ENCODE peak calls at places on chromosomes 5 and 9, in four cellular contexts. J is HepG2, V is K562, I is GM12878. U is an unnamed sample.
A peak's percentile ranks its signal among the peaks of the same experiment; 100 is the strongest.

GRCh38 chr5:95283761-95284511 is 958 bp downstream of the MCTP1 start:
- DNase-seq in J (no peak), V (peak; percentile 36), I (no peak), U (no peak)

GRCh38 chr9:113808391-113809191 is 67.5 kb upstream of the ZNF618 start:
- DNase-seq in J (no peak), V (peak; percentile 17), I (no peak), U (peak; percentile 42)

GRCh38 chr5:145294321-145294720 is 540.8 kb downstream of the PRELID2 start:
- DNase-seq in J (no peak), V (no peak), I (no peak), U (no peak)

GRCh38 chr9:14880951-14881465 is 29.2 kb downstream of the FREM1 start:
- DNase-seq in J (no peak), V (no peak), I (no peak), U (no peak)

GRCh38 chr5:170195876-170196275 is 36.9 kb upstream of the C5orf58 start:
- DNase-seq in J (no peak), V (no peak), I (no peak), U (no peak)

GRCh38 chr5:136308396-136308795 is 56.9 kb downstream of the TRPC7 start:
- DNase-seq in J (no peak), V (no peak), I (no peak), U (no peak)

GRCh38 chr5:32217886-32218396 is 43.8 kb upstream of the GOLPH3 start:
- DNase-seq in J (peak; percentile 53), V (peak; percentile 67), I (no peak), U (no peak)

GRCh38 chr9:30796806-30797205 is 1587.6 kb upstream of the ACO1 start:
- DNase-seq in J (no peak), V (no peak), I (no peak), U (no peak)

GRCh38 chr9:102237094-102237493 is 498.6 kb upstream of the GRIN3A start:
- DNase-seq in J (no peak), V (no peak), I (no peak), U (no peak)

GRCh38 chr9:132023409-132024180 is 56.1 kb downstream of the MED27 start:
- DNase-seq in J (no peak), V (no peak), I (no peak), U (no peak)

GRCh38 chr5:142059304-142059940 is 46.6 kb upstream of the GNPDA1 start:
- DNase-seq in J (peak; percentile 20), V (peak; percentile 35), I (no peak), U (no peak)

GRCh38 chr9:91536211-91536691 is 112.6 kb upstream of the NFIL3 start:
- DNase-seq in J (peak; percentile 41), V (no peak), I (no peak), U (no peak)
- TF ChIP-seq CBX5 in J (no peak), V (no peak), I (no peak), U (no peak)

DNA sequence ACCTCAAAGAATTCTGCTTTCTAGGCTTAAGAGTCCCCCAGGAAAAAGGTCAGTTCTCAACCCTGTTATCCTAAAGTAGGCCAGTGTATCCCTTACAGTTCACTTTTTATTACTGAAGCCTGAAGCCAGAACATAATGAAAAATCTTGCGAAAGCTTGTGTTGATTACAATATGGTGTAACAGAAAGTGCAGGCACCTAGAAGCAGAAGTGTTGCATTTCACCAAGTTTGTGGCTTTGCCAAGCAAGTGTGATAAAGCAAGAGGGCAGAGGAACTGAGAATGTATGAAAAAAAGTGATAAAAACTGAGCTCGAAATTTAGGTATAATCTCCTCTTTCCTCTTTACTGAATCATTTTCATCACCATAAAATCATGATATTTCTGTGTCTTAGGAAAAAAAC is 26.2 kb downstream of the AGTPBP1 start:
- DNase-seq in J (no peak), V (no peak), I (peak; percentile 62), U (no peak)
- TF ChIP-seq BRCA1 in J (no peak), V (no peak), I (no peak), U (no peak)

GRCh38 chr5:173231996-173232498 is 3.0 kb downstream of the NKX2-5 start:
- DNase-seq in J (no peak), V (no peak), I (no peak), U (no peak)

GRCh38 chr5:173233347-173234128 is 1.5 kb downstream of the NKX2-5 start:
- DNase-seq in J (no peak), V (no peak), I (no peak), U (no peak)

GRCh38 chr5:173235499-173236394 is 741 bp upstream of the NKX2-5 start:
- DNase-seq in J (no peak), V (no peak), I (no peak), U (no peak)

GRCh38 chr5:173232499-173233346 is 2.3 kb downstream of the NKX2-5 start:
- DNase-seq in J (no peak), V (no peak), I (no peak), U (no peak)

GRCh38 chr5:173234129-173234793 is 745 bp downstream of the NKX2-5 start:
- DNase-seq in J (no peak), V (no peak), I (no peak), U (peak; percentile 70)
- TF ChIP-seq CBX5 in J (no peak), V (no peak), I (no peak), U (no peak)

DNA sequence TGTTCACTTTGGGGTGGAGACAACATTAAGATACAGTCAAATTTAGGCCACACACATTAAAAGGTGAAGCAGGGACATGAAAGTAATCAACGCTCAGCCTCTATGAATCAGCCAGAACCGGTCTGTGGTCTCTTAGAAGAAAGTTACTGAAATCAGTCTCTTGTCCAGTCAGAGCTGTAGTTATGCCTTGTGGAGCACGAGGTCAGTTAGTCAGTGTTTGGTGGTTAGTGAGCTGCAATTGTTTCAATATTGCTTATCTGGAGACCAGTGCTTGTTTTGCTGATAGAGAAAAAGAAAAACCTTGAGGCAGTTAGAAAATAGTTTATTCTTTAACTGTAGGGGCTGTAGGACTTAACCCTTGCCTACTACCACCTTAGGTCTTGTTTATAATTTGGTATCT is 157.8 kb upstream of the RASEF start:
- DNase-seq in J (peak; percentile 30), V (no peak), I (peak; percentile 7), U (no peak)
- TF ChIP-seq BRCA1 in J (no peak), V (no peak), I (no peak), U (no peak)